ENCODE peak calls at places on chromosomes 2 and 18, in nine cellular contexts. One of them, this sample, is unnamed. For H3K4me1, the result is how much of the 10 kb centered on the place peaks cover.

GRCh38 chr2:229454934-229455631 is 184.0 kb upstream of the PID1 start:
- DNase-seq in hepatocyte: peak
- DNase-seq in mesendoderm: no peak
- DNase-seq in suprapubic skin: no peak
- DNase-seq in colonic mucosa: no peak
- DNase-seq in effector memory CD4-positive, alpha-beta T cell: no peak
- DNase-seq in CD8-positive, alpha-beta memory T cell: no peak
- DNase-seq in upper lobe of right lung: no peak
- DNase-seq in ovary: no peak
- DNase-seq in this sample: no peak

GRCh38 chr2:160652236-160652635 is 158.6 kb upstream of the RBMS1 start:
- DNase-seq in ovary: no peak
- DNase-seq in mesendoderm: peak
- DNase-seq in suprapubic skin: no peak
- DNase-seq in hepatocyte: no peak
- DNase-seq in CD8-positive, alpha-beta memory T cell: peak
- DNase-seq in colonic mucosa: peak
- DNase-seq in upper lobe of right lung: peak
- DNase-seq in effector memory CD4-positive, alpha-beta T cell: peak
- DNase-seq in this sample: no peak

GRCh38 chr2:64652231-64653173 is 1.2 kb downstream of the SERTAD2 start:
- DNase-seq in effector memory CD4-positive, alpha-beta T cell: no peak
- DNase-seq in mesendoderm: no peak
- DNase-seq in colonic mucosa: peak
- DNase-seq in upper lobe of right lung: peak
- DNase-seq in hepatocyte: peak
- DNase-seq in CD8-positive, alpha-beta memory T cell: no peak
- DNase-seq in ovary: peak
- DNase-seq in suprapubic skin: no peak
- DNase-seq in this sample: peak

GRCh38 chr2:236642584-236643291 is 73.1 kb downstream of the ACKR3 start:
- DNase-seq in mesendoderm: peak
- DNase-seq in upper lobe of right lung: peak
- DNase-seq in hepatocyte: peak
- DNase-seq in colonic mucosa: peak
- DNase-seq in effector memory CD4-positive, alpha-beta T cell: no peak
- DNase-seq in CD8-positive, alpha-beta memory T cell: peak
- DNase-seq in ovary: peak
- DNase-seq in suprapubic skin: peak
- DNase-seq in this sample: peak

GRCh38 chr2:161077367-161078210 is 82.6 kb upstream of the TANK start:
- DNase-seq in mesendoderm: no peak
- DNase-seq in suprapubic skin: no peak
- DNase-seq in ovary: no peak
- DNase-seq in hepatocyte: no peak
- DNase-seq in effector memory CD4-positive, alpha-beta T cell: peak
- DNase-seq in upper lobe of right lung: no peak
- DNase-seq in colonic mucosa: peak
- DNase-seq in CD8-positive, alpha-beta memory T cell: peak
- DNase-seq in this sample: no peak

GRCh38 chr2:37625781-37626548 is 45.5 kb downstream of the CDC42EP3 start:
- DNase-seq in upper lobe of right lung: no peak
- DNase-seq in mesendoderm: no peak
- DNase-seq in effector memory CD4-positive, alpha-beta T cell: peak
- DNase-seq in colonic mucosa: no peak
- DNase-seq in suprapubic skin: no peak
- DNase-seq in ovary: peak
- DNase-seq in hepatocyte: no peak
- DNase-seq in CD8-positive, alpha-beta memory T cell: peak
- DNase-seq in this sample: no peak

GRCh38 chr2:47029737-47030524 is 114.3 kb upstream of the MCFD2 start:
- DNase-seq in hepatocyte: peak
- DNase-seq in colonic mucosa: no peak
- DNase-seq in ovary: no peak
- DNase-seq in mesendoderm: no peak
- DNase-seq in CD8-positive, alpha-beta memory T cell: no peak
- DNase-seq in effector memory CD4-positive, alpha-beta T cell: no peak
- DNase-seq in upper lobe of right lung: no peak
- DNase-seq in suprapubic skin: no peak
- DNase-seq in this sample: peak

GRCh38 chr18:77765468-77765867 is 515.8 kb downstream of the GALR1 start:
- DNase-seq in upper lobe of right lung: no peak
- DNase-seq in mesendoderm: peak
- DNase-seq in CD8-positive, alpha-beta memory T cell: no peak
- DNase-seq in effector memory CD4-positive, alpha-beta T cell: no peak
- DNase-seq in ovary: no peak
- DNase-seq in suprapubic skin: no peak
- DNase-seq in hepatocyte: peak
- DNase-seq in colonic mucosa: no peak
- DNase-seq in this sample: peak

GRCh38 chr18:48941672-48942071 is 9.1 kb downstream of the SMAD7 start:
- DNase-seq in upper lobe of right lung: peak
- DNase-seq in effector memory CD4-positive, alpha-beta T cell: no peak
- DNase-seq in ovary: no peak
- DNase-seq in hepatocyte: no peak
- DNase-seq in CD8-positive, alpha-beta memory T cell: peak
- DNase-seq in mesendoderm: peak
- DNase-seq in colonic mucosa: no peak
- DNase-seq in suprapubic skin: no peak
- DNase-seq in this sample: no peak

GRCh38 chr18:48939368-48940097 is 11.2 kb downstream of the SMAD7 start:
- DNase-seq in hepatocyte: no peak
- DNase-seq in colonic mucosa: no peak
- DNase-seq in suprapubic skin: no peak
- DNase-seq in ovary: peak
- DNase-seq in mesendoderm: no peak
- DNase-seq in effector memory CD4-positive, alpha-beta T cell: no peak
- DNase-seq in upper lobe of right lung: peak
- DNase-seq in CD8-positive, alpha-beta memory T cell: peak
- DNase-seq in this sample: no peak

GRCh38 chr18:48937869-48938750 is 12.7 kb downstream of the SMAD7 start:
- DNase-seq in ovary: peak
- DNase-seq in colonic mucosa: no peak
- DNase-seq in mesendoderm: no peak
- DNase-seq in CD8-positive, alpha-beta memory T cell: peak
- DNase-seq in upper lobe of right lung: peak
- DNase-seq in effector memory CD4-positive, alpha-beta T cell: no peak
- DNase-seq in hepatocyte: no peak
- DNase-seq in suprapubic skin: no peak
- DNase-seq in this sample: no peak

GRCh38 chr18:48940854-48941531 is 9.8 kb downstream of the SMAD7 start:
- DNase-seq in mesendoderm: peak
- DNase-seq in CD8-positive, alpha-beta memory T cell: peak
- DNase-seq in colonic mucosa: no peak
- DNase-seq in hepatocyte: no peak
- DNase-seq in effector memory CD4-positive, alpha-beta T cell: peak
- DNase-seq in ovary: peak
- DNase-seq in upper lobe of right lung: peak
- DNase-seq in suprapubic skin: no peak
- DNase-seq in this sample: no peak

GRCh38 chr18:48938827-48939367 is 11.9 kb downstream of the SMAD7 start:
- DNase-seq in mesendoderm: no peak
- DNase-seq in upper lobe of right lung: peak
- DNase-seq in suprapubic skin: no peak
- DNase-seq in effector memory CD4-positive, alpha-beta T cell: no peak
- DNase-seq in hepatocyte: no peak
- DNase-seq in CD8-positive, alpha-beta memory T cell: peak
- DNase-seq in ovary: peak
- DNase-seq in colonic mucosa: no peak
- DNase-seq in this sample: no peak
- H3K4me1 ChIP-seq in mesendoderm: half or more
- H3K4me1 ChIP-seq in upper lobe of right lung: half or more
- H3K4me1 ChIP-seq in suprapubic skin: half or more
- H3K4me1 ChIP-seq in effector memory CD4-positive, alpha-beta T cell: half or more
- H3K4me1 ChIP-seq in hepatocyte: half or more
- H3K4me1 ChIP-seq in CD8-positive, alpha-beta memory T cell: half or more
- H3K4me1 ChIP-seq in ovary: under half
- H3K4me1 ChIP-seq in colonic mucosa: under half
- H3K4me1 ChIP-seq in this sample: half or more

GRCh38 chr2:231946241-231946814 is 15.2 kb upstream of the DIS3L2 start:
- DNase-seq in upper lobe of right lung: no peak
- DNase-seq in suprapubic skin: no peak
- DNase-seq in hepatocyte: no peak
- DNase-seq in effector memory CD4-positive, alpha-beta T cell: no peak
- DNase-seq in colonic mucosa: no peak
- DNase-seq in CD8-positive, alpha-beta memory T cell: no peak
- DNase-seq in mesendoderm: no peak
- DNase-seq in ovary: no peak
- DNase-seq in this sample: no peak
- H3K4me1 ChIP-seq in upper lobe of right lung: under half
- H3K4me1 ChIP-seq in suprapubic skin: under half
- H3K4me1 ChIP-seq in hepatocyte: under half
- H3K4me1 ChIP-seq in effector memory CD4-positive, alpha-beta T cell: under half
- H3K4me1 ChIP-seq in colonic mucosa: under half
- H3K4me1 ChIP-seq in CD8-positive, alpha-beta memory T cell: under half
- H3K4me1 ChIP-seq in mesendoderm: under half
- H3K4me1 ChIP-seq in ovary: under half
- H3K4me1 ChIP-seq in this sample: under half

DNA sequence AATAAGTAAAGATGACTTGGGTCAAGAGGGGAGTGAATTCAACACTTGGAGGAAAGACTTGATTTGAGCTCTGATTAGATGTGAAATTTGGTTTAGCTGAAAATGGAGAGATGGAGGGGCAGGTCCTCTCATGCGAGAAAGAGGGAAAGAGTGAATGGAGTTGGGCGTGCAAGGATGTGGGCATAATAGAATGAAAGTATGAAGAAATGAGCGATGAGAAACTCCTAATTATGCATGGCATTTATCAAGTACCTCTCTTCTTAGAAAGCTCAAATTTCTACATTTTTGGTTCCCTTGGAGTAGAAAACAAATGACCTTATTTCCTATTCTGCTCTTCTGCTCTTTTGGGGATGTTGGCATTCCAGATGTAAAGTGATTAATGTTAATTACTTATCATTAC is 161.5 kb downstream of the PHLPP1 start:
- DNase-seq in CD8-positive, alpha-beta memory T cell: no peak
- DNase-seq in upper lobe of right lung: no peak
- DNase-seq in effector memory CD4-positive, alpha-beta T cell: no peak
- DNase-seq in colonic mucosa: no peak
- DNase-seq in mesendoderm: no peak
- DNase-seq in hepatocyte: no peak
- DNase-seq in ovary: no peak
- DNase-seq in suprapubic skin: no peak
- DNase-seq in this sample: no peak
- H3K4me1 ChIP-seq in CD8-positive, alpha-beta memory T cell: under half
- H3K4me1 ChIP-seq in upper lobe of right lung: under half
- H3K4me1 ChIP-seq in effector memory CD4-positive, alpha-beta T cell: under half
- H3K4me1 ChIP-seq in colonic mucosa: under half
- H3K4me1 ChIP-seq in mesendoderm: under half
- H3K4me1 ChIP-seq in hepatocyte: under half
- H3K4me1 ChIP-seq in ovary: under half
- H3K4me1 ChIP-seq in suprapubic skin: under half
- H3K4me1 ChIP-seq in this sample: under half

GRCh38 chr2:233353769-233354499 is at the start of gene DGKD:
- DNase-seq in effector memory CD4-positive, alpha-beta T cell: peak
- DNase-seq in colonic mucosa: peak
- DNase-seq in hepatocyte: peak
- DNase-seq in CD8-positive, alpha-beta memory T cell: peak
- DNase-seq in suprapubic skin: no peak
- DNase-seq in ovary: peak
- DNase-seq in upper lobe of right lung: peak
- DNase-seq in mesendoderm: peak
- DNase-seq in this sample: peak
- H3K4me1 ChIP-seq in effector memory CD4-positive, alpha-beta T cell: under half
- H3K4me1 ChIP-seq in colonic mucosa: under half
- H3K4me1 ChIP-seq in hepatocyte: under half
- H3K4me1 ChIP-seq in CD8-positive, alpha-beta memory T cell: under half
- H3K4me1 ChIP-seq in suprapubic skin: under half
- H3K4me1 ChIP-seq in ovary: under half
- H3K4me1 ChIP-seq in upper lobe of right lung: under half
- H3K4me1 ChIP-seq in mesendoderm: under half
- H3K4me1 ChIP-seq in this sample: half or more

GRCh38 chr2:9230051-9230802 is 23.6 kb downstream of the ASAP2 start:
- DNase-seq in ovary: no peak
- DNase-seq in effector memory CD4-positive, alpha-beta T cell: no peak
- DNase-seq in hepatocyte: no peak
- DNase-seq in suprapubic skin: no peak
- DNase-seq in colonic mucosa: no peak
- DNase-seq in upper lobe of right lung: no peak
- DNase-seq in mesendoderm: no peak
- DNase-seq in CD8-positive, alpha-beta memory T cell: no peak
- DNase-seq in this sample: no peak

GRCh38 chr2:9232886-9233285 is 26.3 kb downstream of the ASAP2 start:
- DNase-seq in suprapubic skin: no peak
- DNase-seq in mesendoderm: no peak
- DNase-seq in hepatocyte: no peak
- DNase-seq in upper lobe of right lung: no peak
- DNase-seq in colonic mucosa: no peak
- DNase-seq in ovary: no peak
- DNase-seq in CD8-positive, alpha-beta memory T cell: no peak
- DNase-seq in effector memory CD4-positive, alpha-beta T cell: no peak
- DNase-seq in this sample: peak

GRCh38 chr2:9232166-9232479 is 25.5 kb downstream of the ASAP2 start:
- DNase-seq in ovary: no peak
- DNase-seq in mesendoderm: no peak
- DNase-seq in effector memory CD4-positive, alpha-beta T cell: no peak
- DNase-seq in upper lobe of right lung: no peak
- DNase-seq in hepatocyte: no peak
- DNase-seq in CD8-positive, alpha-beta memory T cell: no peak
- DNase-seq in suprapubic skin: no peak
- DNase-seq in colonic mucosa: no peak
- DNase-seq in this sample: peak

GRCh38 chr2:9230881-9231280 is 24.3 kb downstream of the ASAP2 start:
- DNase-seq in effector memory CD4-positive, alpha-beta T cell: no peak
- DNase-seq in ovary: no peak
- DNase-seq in CD8-positive, alpha-beta memory T cell: no peak
- DNase-seq in hepatocyte: no peak
- DNase-seq in suprapubic skin: no peak
- DNase-seq in upper lobe of right lung: no peak
- DNase-seq in mesendoderm: no peak
- DNase-seq in colonic mucosa: no peak
- DNase-seq in this sample: no peak

DNA sequence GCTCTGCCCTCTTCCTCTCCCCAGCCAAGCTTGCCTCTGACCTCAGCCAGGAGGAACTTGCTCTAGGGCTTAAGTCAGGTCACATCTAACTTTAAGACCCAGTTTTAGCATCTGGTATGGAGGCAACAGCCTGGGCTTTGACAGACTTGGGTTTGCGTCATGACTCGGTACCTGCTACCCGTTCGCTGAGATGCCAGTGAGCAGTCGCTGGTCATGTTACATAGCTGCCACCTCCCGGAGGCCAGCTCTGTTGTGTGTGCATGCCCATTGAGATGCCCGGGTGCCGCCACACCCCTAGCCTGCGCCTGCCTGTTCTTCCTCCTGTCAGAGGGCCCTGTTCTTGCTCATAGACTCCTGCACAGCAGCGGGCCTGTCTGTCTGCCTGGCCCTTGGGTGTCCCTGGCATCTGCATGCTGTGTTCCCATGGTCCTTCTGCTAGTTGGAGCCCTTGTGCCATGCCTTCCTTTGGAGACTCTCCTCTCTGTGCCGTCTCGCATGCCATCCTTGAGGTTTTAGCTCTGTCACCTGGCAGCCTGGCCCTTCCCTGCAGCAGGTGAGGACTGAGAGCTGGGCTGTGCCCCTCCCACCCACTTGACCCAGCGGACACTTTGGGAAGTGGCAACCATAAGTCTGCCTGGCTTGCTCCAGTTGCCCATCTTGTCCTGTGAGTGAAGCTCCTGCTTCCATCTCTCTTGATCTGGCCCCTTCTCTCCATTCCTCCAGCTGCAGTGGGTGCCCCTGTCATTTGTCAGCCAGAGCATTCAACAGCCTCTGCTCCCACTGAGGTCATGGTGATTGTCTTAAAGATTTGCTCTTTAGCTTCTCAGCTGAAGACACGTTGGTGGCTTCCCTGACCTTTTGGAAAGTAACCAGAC is 24.9 kb downstream of the ASAP2 start:
- DNase-seq in ovary: no peak
- DNase-seq in CD8-positive, alpha-beta memory T cell: no peak
- DNase-seq in mesendoderm: peak
- DNase-seq in upper lobe of right lung: no peak
- DNase-seq in effector memory CD4-positive, alpha-beta T cell: no peak
- DNase-seq in hepatocyte: no peak
- DNase-seq in suprapubic skin: no peak
- DNase-seq in colonic mucosa: peak
- DNase-seq in this sample: no peak
- H3K4me1 ChIP-seq in ovary: under half
- H3K4me1 ChIP-seq in CD8-positive, alpha-beta memory T cell: under half
- H3K4me1 ChIP-seq in mesendoderm: under half
- H3K4me1 ChIP-seq in upper lobe of right lung: half or more
- H3K4me1 ChIP-seq in effector memory CD4-positive, alpha-beta T cell: under half
- H3K4me1 ChIP-seq in hepatocyte: under half
- H3K4me1 ChIP-seq in suprapubic skin: half or more
- H3K4me1 ChIP-seq in colonic mucosa: under half
- H3K4me1 ChIP-seq in this sample: half or more

This sample was measured in HepG2.